ENCODE peak calls at places on chromosomes 12 and 14, in four cellular contexts. K is HL-60, S is K562, G is GM12878. N is an unnamed sample.
A peak's percentile ranks its signal among the peaks of the same experiment; 100 is the strongest.

GRCh38 chr14:91300283-91300841 is 55.9 kb upstream of the GPR68 start:
- DNase-seq in K (no peak), S (no peak), G (no peak), N (no peak)

GRCh38 chr12:47079894-47080724 is at the start of gene AMIGO2:
- DNase-seq in K (peak; percentile 26), S (peak; percentile 57), G (no peak), N (no peak)

GRCh38 chr14:97390031-97390729 is 593.0 kb downstream of the VRK1 start:
- DNase-seq in K (no peak), S (no peak), G (no peak), N (no peak)

GRCh38 chr12:114697246-114697716 is 13.3 kb upstream of the TBX3 start:
- DNase-seq in K (no peak), S (no peak), G (no peak), N (no peak)

GRCh38 chr12:125742413-125742812 is 677.2 kb downstream of the AACS start:
- DNase-seq in K (no peak), S (no peak), G (no peak), N (no peak)

GRCh38 chr12:26831959-26832816 is 806 bp downstream of the ITPR2 start:
- DNase-seq in K (peak; percentile 88), S (peak; percentile 58), G (no peak), N (peak; percentile 49)

GRCh38 chr14:104731249-104731924 is 7.4 kb downstream of the ADSS1 start:
- DNase-seq in K (no peak), S (peak; percentile 51), G (no peak), N (no peak)

GRCh38 chr12:77761286-77761685 is 69.4 kb upstream of the NAV3 start:
- DNase-seq in K (no peak), S (no peak), G (no peak), N (no peak)

GRCh38 chr12:90216815-90217214 is 508.2 kb upstream of the ATP2B1 start:
- DNase-seq in K (peak; percentile 30), S (no peak), G (no peak), N (no peak)

GRCh38 chr12:49092086-49092815 is 2.4 kb downstream of the DHH start:
- DNase-seq in K (peak; percentile 64), S (peak; percentile 93), G (no peak), N (no peak)

GRCh38 chr12:127559349-127560040 is 707.5 kb upstream of the TMEM132C start:
- DNase-seq in K (peak; percentile 19), S (peak; percentile 16), G (peak; percentile 11), N (peak; percentile 8)

GRCh38 chr12:79674629-79675028 is 16.1 kb downstream of the PAWR start:
- DNase-seq in K (no peak), S (no peak), G (no peak), N (no peak)

GRCh38 chr12:1093166-1093751 is 102.2 kb downstream of the ERC1 start:
- DNase-seq in K (peak; percentile 51), S (peak; percentile 12), G (no peak), N (peak; percentile 11)

GRCh38 chr12:12439636-12440035 is 82.8 kb downstream of the BORCS5 start:
- DNase-seq in K (peak; percentile 89), S (no peak), G (no peak), N (no peak)

GRCh38 chr14:65034021-65034420 is 47.3 kb downstream of the FNTB start:
- DNase-seq in K (no peak), S (no peak), G (no peak), N (no peak)

GRCh38 chr12:105476616-105477015 is 146.1 kb downstream of the C12orf75 start:
- DNase-seq in K (no peak), S (no peak), G (peak; percentile 28), N (no peak)

GRCh38 chr12:4701383-4701782 is 18.8 kb upstream of the GALNT8 start:
- DNase-seq in K (no peak), S (no peak), G (no peak), N (no peak)

GRCh38 chr12:87363497-87364084 is 665.6 kb downstream of the C12orf50 start:
- DNase-seq in K (no peak), S (no peak), G (no peak), N (no peak)

GRCh38 chr14:64692597-64693350 is 11.4 kb upstream of the PLEKHG3 start:
- DNase-seq in K (no peak), S (no peak), G (no peak), N (no peak)

GRCh38 chr14:105294142-105294597 is 6.6 kb downstream of the BRF1 start:
- DNase-seq in K (peak; percentile 21), S (no peak), G (no peak), N (no peak)

GRCh38 chr12:126055521-126055920 is 990.3 kb downstream of the AACS start:
- DNase-seq in K (no peak), S (no peak), G (no peak), N (no peak)

GRCh38 chr12:110844551-110845395 is 2.0 kb upstream of the CCDC63 start:
- DNase-seq in K (no peak), S (no peak), G (no peak), N (no peak)

GRCh38 chr14:89504602-89505320 is 87.7 kb upstream of the FOXN3 start:
- DNase-seq in K (peak; percentile 92), S (no peak), G (peak; percentile 33), N (no peak)

GRCh38 chr12:22865822-22866221 is 240.9 kb downstream of the ETNK1 start:
- DNase-seq in K (no peak), S (no peak), G (no peak), N (no peak)

GRCh38 chr14:93228550-93228949 is 21.5 kb downstream of the UBR7 start:
- DNase-seq in K (no peak), S (no peak), G (no peak), N (no peak)

GRCh38 chr12:96198970-96199369 is 4.8 kb downstream of the ELK3 start:
- DNase-seq in K (no peak), S (no peak), G (no peak), N (no peak)

GRCh38 chr12:102992297-102992696 is 34.8 kb downstream of the ASCL1 start:
- DNase-seq in K (no peak), S (no peak), G (peak; percentile 45), N (no peak)

GRCh38 chr12:57740656-57741412 is 2.3 kb upstream of the AGAP2 start:
- DNase-seq in K (peak; percentile 84), S (no peak), G (peak; percentile 53), N (peak; percentile 75)

GRCh38 chr12:6837370-6838060 is 3.2 kb upstream of the GNB3 start:
- DNase-seq in K (no peak), S (no peak), G (no peak), N (no peak)

GRCh38 chr14:104431929-104432541 is 147.5 kb upstream of the C14orf180 start:
- DNase-seq in K (no peak), S (no peak), G (no peak), N (no peak)

GRCh38 chr12:64521838-64522237 is 69.9 kb downstream of the TBK1 start:
- DNase-seq in K (no peak), S (no peak), G (no peak), N (no peak)

GRCh38 chr14:51596473-51596870 is 55.2 kb upstream of the FRMD6 start:
- DNase-seq in K (no peak), S (no peak), G (no peak), N (no peak)

GRCh38 chr12:57340104-57340503 is 89.1 kb upstream of the STAC3 start:
- DNase-seq in K (peak; percentile 25), S (peak; percentile 19), G (no peak), N (no peak)

GRCh38 chr14:71416392-71416791 is 509.1 kb downstream of the PCNX1 start:
- DNase-seq in K (no peak), S (no peak), G (no peak), N (no peak)

GRCh38 chr14:61484011-61484410 is 162.6 kb downstream of the PRKCH start:
- DNase-seq in K (no peak), S (no peak), G (no peak), N (no peak)

GRCh38 chr14:102558566-102558965 is 33.9 kb upstream of the RCOR1 start:
- DNase-seq in K (no peak), S (no peak), G (no peak), N (no peak)

GRCh38 chr14:98137626-98138025 is 1134.4 kb downstream of the BCL11B start:
- DNase-seq in K (no peak), S (no peak), G (no peak), N (no peak)

GRCh38 chr12:77294016-77294415 is 228.6 kb upstream of the E2F7 start:
- DNase-seq in K (no peak), S (no peak), G (no peak), N (no peak)

GRCh38 chr12:104137175-104137901 is 672 bp downstream of the NFYB start:
- DNase-seq in K (peak; percentile 66), S (peak; percentile 71), G (peak; percentile 7), N (peak; percentile 24)

GRCh38 chr12:108803428-108804105 is 53.8 kb downstream of the SSH1 start:
- DNase-seq in K (peak; percentile 72), S (peak; percentile 82), G (peak; percentile 57), N (peak; percentile 68)
- TF ChIP-seq POLR2AphosphoS5 in K (no peak), S (no peak), G (no peak), N (no peak)

GRCh38 chr12:30975581-30975980 is 49.0 kb downstream of the TSPAN11 start:
- DNase-seq in K (no peak), S (no peak), G (no peak), N (no peak)
- TF ChIP-seq SPI1 in K (no peak), S (no peak), G (no peak), N (no peak)

DNA sequence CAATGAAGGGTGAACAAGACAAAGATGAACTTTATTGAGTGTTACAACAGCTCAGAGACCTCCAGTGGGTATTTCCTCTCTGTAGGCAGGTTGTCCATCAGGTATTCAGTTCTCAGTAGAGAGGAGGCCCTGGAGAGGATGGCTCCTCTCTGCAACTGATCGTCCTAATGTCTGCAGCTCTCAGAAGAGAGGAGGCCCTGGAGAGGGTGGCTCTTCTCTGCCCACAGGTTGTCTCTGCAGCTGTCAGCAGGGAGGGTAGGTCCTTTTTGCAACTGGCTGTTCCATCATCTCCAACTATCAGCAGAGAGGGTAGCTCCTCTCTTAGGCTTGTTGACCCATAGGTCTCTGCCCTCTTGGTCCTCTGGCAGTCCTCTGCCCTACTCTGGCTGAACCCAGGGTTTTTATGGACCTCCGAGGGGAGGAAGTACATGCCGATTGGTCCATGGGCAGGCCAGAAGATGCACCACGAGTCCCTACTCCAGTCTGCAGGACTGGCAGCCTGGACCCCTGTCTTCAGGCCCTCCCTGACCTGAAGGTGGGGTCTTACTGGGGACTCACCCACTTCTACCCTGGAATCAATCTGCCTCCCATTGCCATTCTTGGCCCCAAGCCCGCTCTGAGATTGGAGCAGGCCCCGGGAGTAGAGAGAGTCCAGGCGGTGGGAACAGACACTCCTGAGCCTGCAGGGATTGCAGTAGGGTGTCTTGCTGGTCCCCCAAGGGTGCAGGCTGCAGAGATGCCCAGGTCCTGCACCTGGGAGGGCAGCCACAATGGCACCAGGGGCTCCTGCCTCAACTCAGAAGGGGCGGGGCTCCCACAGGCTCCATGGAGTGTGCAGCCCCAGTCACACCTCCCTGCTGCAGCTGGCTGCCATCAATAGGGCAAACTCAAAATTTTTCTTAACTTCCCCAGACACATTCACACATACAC is 2.3 kb downstream of the TMEM116 start:
- DNase-seq in K (no peak), S (no peak), G (no peak), N (no peak)
- TF ChIP-seq POLR2AphosphoS5 in K (no peak), S (no peak), G (no peak), N (no peak)

GRCh38 chr12:98126637-98127335 is 388.6 kb upstream of the TMPO start:
- DNase-seq in K (no peak), S (no peak), G (no peak), N (no peak)
- TF ChIP-seq SPI1 in K (no peak), S (no peak), G (no peak), N (no peak)

N was measured in GM12891.